ENCODE peak calls at places on chromosomes 12 and 14, in nine cellular contexts. M is H7; F is lung; V is tibial artery; D is pancreas; O is fibroblast of lung; R is CD8-positive, alpha-beta T cell; T is AG04450; Z is HCT116. I is an unnamed sample.

GRCh38 chr14:55430024-55430690 is 10.3 kb downstream of the TBPL2 start:
- DNase-seq in M (peak), F (peak), V (no peak), D (no peak), O (peak), R (peak), T (peak), Z (peak), I (peak)

GRCh38 chr12:55652352-55652751 is 15.7 kb downstream of the OR10P1 start:
- DNase-seq in M (no peak), F (no peak), V (no peak), D (no peak), O (no peak), R (no peak), T (no peak), Z (no peak), I (no peak)

GRCh38 chr12:65536876-65537661 is 258.6 kb downstream of the MSRB3 start:
- DNase-seq in M (no peak), F (peak), V (peak), D (no peak), O (peak), R (no peak), T (peak), Z (peak), I (peak)

GRCh38 chr12:41943671-41944070 is 201.0 kb downstream of the GXYLT1 start:
- DNase-seq in M (no peak), F (no peak), V (no peak), D (no peak), O (no peak), R (no peak), T (no peak), Z (no peak), I (no peak)

GRCh38 chr12:49389092-49389703 is 21.9 kb downstream of the SPATS2 start:
- DNase-seq in M (peak), F (peak), V (no peak), D (no peak), O (no peak), R (peak), T (no peak), Z (no peak), I (no peak)

GRCh38 chr12:79643821-79644220 is 46.9 kb downstream of the PAWR start:
- DNase-seq in M (no peak), F (no peak), V (no peak), D (no peak), O (no peak), R (no peak), T (no peak), Z (no peak), I (no peak)

GRCh38 chr14:94011795-94012194 is 14.3 kb upstream of the OTUB2 start:
- DNase-seq in M (no peak), F (no peak), V (no peak), D (no peak), O (no peak), R (peak), T (no peak), Z (no peak), I (no peak)

GRCh38 chr12:52907092-52907810 is 2.4 kb upstream of the KRT8 start:
- DNase-seq in M (peak), F (peak), V (no peak), D (peak), O (no peak), R (no peak), T (no peak), Z (no peak), I (no peak)

GRCh38 chr12:53485955-53486729 is 13.1 kb downstream of the MAP3K12 start:
- DNase-seq in M (no peak), F (no peak), V (no peak), D (no peak), O (no peak), R (no peak), T (no peak), Z (no peak), I (no peak)

GRCh38 chr14:21102472-21103164 is 1.8 kb downstream of the TMEM253 start:
- DNase-seq in M (peak), F (no peak), V (no peak), D (no peak), O (no peak), R (no peak), T (no peak), Z (no peak), I (no peak)

GRCh38 chr12:120290541-120291312 is 976 bp downstream of the RNU4-2 start:
- DNase-seq in M (peak), F (peak), V (peak), D (no peak), O (no peak), R (peak), T (no peak), Z (no peak), I (no peak)

GRCh38 chr12:90888316-90888715 is 66.7 kb downstream of the CCER1 start:
- DNase-seq in M (no peak), F (no peak), V (no peak), D (no peak), O (peak), R (no peak), T (no peak), Z (no peak), I (no peak)

GRCh38 chr12:104751024-104751570 is 207.0 kb downstream of the SLC41A2 start:
- DNase-seq in M (peak), F (no peak), V (no peak), D (no peak), O (no peak), R (no peak), T (no peak), Z (no peak), I (no peak)

GRCh38 chr12:18747960-18748359 is 10.0 kb downstream of the CAPZA3 start:
- DNase-seq in M (no peak), F (no peak), V (no peak), D (no peak), O (peak), R (no peak), T (peak), Z (no peak), I (peak)

GRCh38 chr12:105256921-105257320 is 20.9 kb upstream of the APPL2 start:
- DNase-seq in M (no peak), F (no peak), V (no peak), D (no peak), O (peak), R (no peak), T (peak), Z (no peak), I (peak)

GRCh38 chr14:84410344-84410743 is 1119.6 kb upstream of the FLRT2 start:
- DNase-seq in M (no peak), F (no peak), V (no peak), D (no peak), O (no peak), R (no peak), T (no peak), Z (no peak), I (no peak)

GRCh38 chr12:159131-159782 is 54.7 kb downstream of the SLC6A12 start:
- DNase-seq in M (no peak), F (no peak), V (no peak), D (no peak), O (no peak), R (no peak), T (no peak), Z (no peak), I (no peak)

GRCh38 chr14:103563089-103563620 is 395 bp downstream of the COA8 start:
- DNase-seq in M (no peak), F (peak), V (no peak), D (no peak), O (no peak), R (no peak), T (no peak), Z (peak), I (no peak)

GRCh38 chr14:58839233-58839632 is 201.5 kb downstream of the DACT1 start:
- DNase-seq in M (no peak), F (no peak), V (no peak), D (no peak), O (no peak), R (no peak), T (no peak), Z (no peak), I (no peak)

GRCh38 chr14:104582005-104582404 is 2.4 kb downstream of the C14orf180 start:
- DNase-seq in M (no peak), F (no peak), V (peak), D (no peak), O (no peak), R (no peak), T (no peak), Z (no peak), I (no peak)

GRCh38 chr14:104581521-104581920 is 2.0 kb downstream of the C14orf180 start:
- DNase-seq in M (no peak), F (no peak), V (no peak), D (no peak), O (no peak), R (no peak), T (no peak), Z (no peak), I (no peak)

GRCh38 chr14:104582649-104583048 is 3.1 kb downstream of the C14orf180 start:
- DNase-seq in M (no peak), F (no peak), V (peak), D (no peak), O (no peak), R (no peak), T (no peak), Z (no peak), I (no peak)

GRCh38 chr14:104579507-104579906 is at the start of gene C14orf180:
- DNase-seq in M (no peak), F (no peak), V (peak), D (peak), O (no peak), R (no peak), T (no peak), Z (no peak), I (no peak)

GRCh38 chr14:104580961-104581360 is 1.4 kb downstream of the C14orf180 start:
- DNase-seq in M (no peak), F (no peak), V (peak), D (no peak), O (peak), R (no peak), T (no peak), Z (no peak), I (no peak)
- H3K4me3 ChIP-seq in M (no peak), F (no peak), V (peak), D (no peak), O (no peak), R (no peak), T (no peak), Z (no peak), I (no peak)

GRCh38 chr12:4960030-4960429 is 50.3 kb downstream of the KCNA1 start:
- DNase-seq in M (peak), F (no peak), V (no peak), D (no peak), O (no peak), R (no peak), T (no peak), Z (no peak), I (no peak)
- H3K4me3 ChIP-seq in M (no peak), F (no peak), V (no peak), D (no peak), O (no peak), R (no peak), T (no peak), Z (no peak), I (no peak)

GRCh38 chr12:75702477-75703093 is 191.2 kb upstream of the KRR1 start:
- DNase-seq in M (no peak), F (no peak), V (no peak), D (no peak), O (no peak), R (no peak), T (no peak), Z (no peak), I (no peak)
- H3K4me3 ChIP-seq in M (no peak), F (no peak), V (no peak), D (no peak), O (no peak), R (no peak), T (no peak), Z (no peak), I (no peak)

DNA sequence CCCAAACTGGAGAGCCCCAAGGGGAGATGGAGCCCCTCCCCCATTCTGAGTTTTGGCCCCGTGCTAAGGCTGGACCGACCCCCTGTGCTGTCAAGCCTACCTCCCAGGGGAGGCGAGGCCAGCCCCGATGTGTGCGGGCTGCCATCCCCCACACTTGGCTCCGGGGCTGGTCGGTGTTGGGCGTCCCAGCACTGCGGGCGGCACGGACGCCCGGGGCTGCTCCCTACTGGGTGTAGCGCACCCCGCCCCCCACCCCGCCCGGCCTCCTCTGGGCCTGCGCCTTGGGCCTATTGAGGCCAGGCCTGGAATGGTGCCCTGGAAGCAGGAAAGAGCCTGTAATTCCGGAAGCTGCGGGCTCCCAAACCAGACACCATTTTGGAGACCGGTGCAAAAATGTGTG is 2.6 kb downstream of the DCAF4 start:
- DNase-seq in M (peak), F (no peak), V (peak), D (peak), O (no peak), R (no peak), T (no peak), Z (no peak), I (no peak)
- H3K4me3 ChIP-seq in M (no peak), F (no peak), V (no peak), D (no peak), O (no peak), R (no peak), T (no peak), Z (no peak), I (no peak)

DNA sequence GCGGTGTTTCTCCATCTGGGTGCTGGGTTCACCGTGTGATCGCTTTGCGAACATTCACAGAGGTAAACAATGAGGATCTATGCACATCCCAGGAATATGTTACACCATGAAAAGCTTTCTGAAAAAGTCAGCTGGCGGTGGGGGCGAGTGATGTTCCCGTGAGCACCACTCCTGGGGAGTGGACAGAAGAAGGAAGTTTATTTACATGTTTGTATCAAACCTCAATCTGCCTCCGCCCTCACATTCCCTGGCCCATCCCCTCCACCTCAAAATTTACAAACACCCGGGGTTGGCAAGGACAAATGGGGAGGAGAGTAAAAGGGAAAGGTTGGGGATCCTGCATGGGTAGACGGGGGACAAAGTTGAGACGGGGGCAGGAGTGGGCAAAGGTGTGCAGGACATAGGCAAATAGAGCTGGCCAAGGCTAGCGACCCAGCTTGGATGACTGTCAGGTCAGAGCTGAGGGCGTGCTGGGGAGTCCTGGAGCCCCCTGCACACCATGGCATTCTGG is 6.9 kb downstream of the TNFRSF1A start:
- DNase-seq in M (no peak), F (peak), V (no peak), D (no peak), O (no peak), R (no peak), T (no peak), Z (no peak), I (no peak)
- H3K4me3 ChIP-seq in M (no peak), F (no peak), V (peak), D (no peak), O (peak), R (peak), T (peak), Z (peak), I (peak)

GRCh38 chr14:39177168-39177545 is 2.1 kb downstream of the PNN start:
- DNase-seq in M (no peak), F (no peak), V (no peak), D (no peak), O (no peak), R (no peak), T (no peak), Z (no peak), I (no peak)
- H3K4me3 ChIP-seq in M (no peak), F (no peak), V (no peak), D (no peak), O (no peak), R (no peak), T (no peak), Z (no peak), I (no peak)

DNA sequence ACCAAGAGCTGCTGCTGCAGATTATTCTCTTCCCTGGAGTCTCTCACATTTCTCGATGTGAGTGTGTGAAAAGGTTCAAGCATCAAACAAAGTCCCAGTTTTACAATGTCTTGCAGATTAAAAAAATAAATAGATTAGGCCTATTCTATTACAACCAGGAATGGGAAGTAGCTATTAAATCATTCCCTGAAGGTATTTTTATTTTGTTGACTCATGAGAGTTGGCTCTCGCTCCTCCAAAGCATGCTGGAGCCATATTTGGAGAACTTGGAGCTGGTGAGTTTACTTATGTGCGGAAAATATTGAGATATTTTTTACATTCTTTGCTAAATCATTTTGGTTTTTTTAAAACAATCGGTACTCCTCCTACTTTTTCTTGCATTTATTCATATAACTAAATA is 572.3 kb downstream of the ETNK1 start:
- DNase-seq in M (no peak), F (no peak), V (no peak), D (no peak), O (peak), R (no peak), T (no peak), Z (no peak), I (no peak)
- H3K4me3 ChIP-seq in M (no peak), F (no peak), V (peak), D (no peak), O (no peak), R (no peak), T (no peak), Z (no peak), I (no peak)

GRCh38 chr14:95255487-95255886 is 64.2 kb downstream of the CLMN start:
- DNase-seq in M (peak), F (peak), V (no peak), D (no peak), O (peak), R (no peak), T (no peak), Z (peak), I (no peak)

GRCh38 chr14:95256011-95256775 is 63.5 kb downstream of the CLMN start:
- DNase-seq in M (no peak), F (no peak), V (no peak), D (no peak), O (no peak), R (no peak), T (no peak), Z (no peak), I (no peak)

GRCh38 chr14:95254356-95254755 is 65.4 kb downstream of the CLMN start:
- DNase-seq in M (no peak), F (no peak), V (no peak), D (no peak), O (peak), R (no peak), T (no peak), Z (no peak), I (no peak)

GRCh38 chr14:95256776-95257060 is 63.0 kb downstream of the CLMN start:
- DNase-seq in M (no peak), F (no peak), V (no peak), D (no peak), O (no peak), R (no peak), T (no peak), Z (no peak), I (no peak)

DNA sequence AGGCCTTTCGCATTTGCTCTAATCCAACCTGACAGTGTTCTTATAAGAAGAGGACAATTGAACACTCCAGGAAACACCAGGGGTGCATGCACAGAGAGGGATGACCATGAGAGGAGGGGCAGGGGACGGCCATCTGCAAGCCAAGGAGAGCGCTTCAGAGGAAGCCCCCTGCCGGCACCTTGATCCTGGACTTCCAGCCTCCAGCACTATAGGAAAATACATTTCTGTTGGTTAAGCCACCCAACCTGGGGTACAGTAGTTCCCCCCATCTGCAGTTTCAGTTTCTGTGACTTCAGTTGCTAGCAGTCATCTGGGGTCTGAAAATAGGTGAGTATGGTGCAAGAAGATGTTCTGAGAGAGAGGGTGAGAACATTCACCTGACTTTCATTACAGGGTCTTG is 64.7 kb downstream of the CLMN start:
- DNase-seq in M (no peak), F (no peak), V (no peak), D (no peak), O (no peak), R (no peak), T (no peak), Z (no peak), I (no peak)
- H3K4me3 ChIP-seq in M (no peak), F (no peak), V (no peak), D (no peak), O (no peak), R (no peak), T (no peak), Z (no peak), I (no peak)

GRCh38 chr12:118058881-118059644 is 1.9 kb downstream of the WSB2 start:
- DNase-seq in M (no peak), F (no peak), V (no peak), D (no peak), O (no peak), R (no peak), T (no peak), Z (no peak), I (no peak)
- H3K4me3 ChIP-seq in M (no peak), F (no peak), V (peak), D (no peak), O (peak), R (no peak), T (peak), Z (no peak), I (peak)